ENCODE peak calls at places on chromosomes 4 and X, in six cellular contexts. S is CD8-positive, alpha-beta T cell; A is HFFc6; R is Peyer's patch; N is AG04450; H is Caco-2. G is an unnamed sample.

GRCh38 chr4:169912996-169913395 is 113.2 kb downstream of the MFAP3L start:
- DNase-seq in N (no peak), R (no peak), A (no peak), H (no peak), S (no peak), G (no peak)

GRCh38 chr4:15894923-15895411 is 43.6 kb downstream of the FGFBP1 start:
- DNase-seq in S (no peak), N (no peak), R (no peak), A (no peak), H (no peak), G (no peak)

GRCh38 chrX:106897259-106897658 is 5.9 kb downstream of the RIPPLY1 start:
- DNase-seq in N (no peak), H (no peak), A (peak; percentile 34), R (no peak), S (no peak), G (peak; percentile 18)

GRCh38 chr4:173289351-173289725 is 44.8 kb downstream of the HMGB2 start:
- DNase-seq in A (no peak), S (no peak), R (no peak), N (no peak), H (no peak), G (no peak)

GRCh38 chr4:83716874-83717273 is 181.0 kb downstream of the GPAT3 start:
- DNase-seq in S (no peak), N (no peak), H (no peak), A (no peak), R (no peak), G (no peak)

GRCh38 chrX:135429429-135429828 is 7.7 kb downstream of the SMIM10L2A start:
- DNase-seq in N (no peak), A (no peak), H (no peak), S (no peak), R (no peak), G (no peak)

GRCh38 chr4:168923526-168924194 is 86.4 kb downstream of the CBR4 start:
- DNase-seq in N (peak; percentile 76), H (peak; percentile 54), S (peak; percentile 36), A (peak; percentile 49), R (peak; percentile 50), G (peak; percentile 83)

GRCh38 chr4:69830529-69831269 is 29.2 kb downstream of the SULT1E1 start:
- DNase-seq in S (no peak), H (peak; percentile 80), N (no peak), R (no peak), A (no peak), G (peak; percentile 11)

GRCh38 chr4:71711985-71712348 is 71.9 kb downstream of the GC start:
- DNase-seq in H (no peak), A (no peak), S (no peak), N (no peak), R (no peak), G (no peak)

GRCh38 chr4:71711044-71711984 is 72.6 kb downstream of the GC start:
- DNase-seq in S (no peak), A (no peak), N (no peak), H (no peak), R (no peak), G (no peak)

GRCh38 chr4:71713611-71714203 is 70.2 kb downstream of the GC start:
- DNase-seq in S (no peak), A (peak; percentile 60), R (no peak), N (peak; percentile 59), H (no peak), G (peak; percentile 38)

DNA sequence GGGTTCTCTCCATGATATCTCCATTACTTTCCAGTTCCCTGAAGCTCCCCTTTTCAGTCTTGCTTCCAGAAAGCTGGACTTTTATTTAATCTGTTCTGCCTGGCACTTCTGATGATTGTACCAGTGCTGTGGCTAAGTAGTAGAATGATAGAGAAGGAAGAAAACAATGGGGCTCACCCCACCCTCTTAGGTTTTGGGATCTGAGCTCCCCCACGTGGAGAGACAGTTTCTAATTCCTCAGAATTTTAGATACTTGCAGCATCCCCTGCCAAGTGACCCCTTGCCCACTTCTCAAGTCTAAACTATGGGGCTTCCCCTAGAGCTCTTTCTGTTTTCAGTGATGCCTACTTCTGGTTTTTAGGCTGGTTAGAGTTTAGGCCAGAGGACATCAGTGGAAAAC is 73.9 kb downstream of the GC start:
- DNase-seq in A (no peak), N (no peak), R (no peak), S (no peak), H (no peak), G (peak; percentile 1)
- TF ChIP-seq CTCF in A (peak; percentile 57), N (peak; percentile 47), R (no peak), S (no peak), H (no peak), G (peak; percentile 28)

DNA sequence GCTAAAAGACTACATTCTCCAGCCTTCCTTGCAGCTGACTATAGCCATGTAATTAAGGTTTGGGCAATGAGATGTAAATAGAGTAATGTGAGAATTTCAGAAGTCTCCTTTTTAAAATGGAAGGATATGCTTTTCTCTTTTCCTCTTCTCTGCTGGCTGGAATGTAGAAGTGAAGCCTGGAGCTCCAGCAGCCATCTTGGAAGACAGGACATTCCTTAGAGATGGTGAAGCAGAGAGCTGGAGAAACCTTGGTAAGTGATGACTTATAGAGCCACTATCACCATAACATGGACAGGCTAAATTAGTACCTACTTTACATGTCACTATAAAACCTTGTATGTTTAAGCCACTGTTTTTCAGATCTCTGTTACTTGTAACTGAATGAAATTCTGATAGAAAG is 48.0 kb downstream of the RASL11B start:
- DNase-seq in H (no peak), N (no peak), S (no peak), R (no peak), A (peak; percentile 13), G (no peak)
- TF ChIP-seq CTCF in H (no peak), N (peak; percentile 19), S (no peak), R (no peak), A (no peak), G (no peak)

GRCh38 chrX:128543114-128543513 is 490.9 kb upstream of the ACTRT1 start:
- DNase-seq in H (no peak), N (no peak), A (no peak), R (no peak), S (no peak), G (no peak)
- TF ChIP-seq CTCF in H (no peak), N (no peak), A (no peak), R (no peak), S (no peak), G (no peak)

GRCh38 chr4:108168672-108169562 is at the start of gene LEF1:
- DNase-seq in R (no peak), H (peak; percentile 79), N (no peak), A (no peak), S (peak; percentile 80), G (peak; percentile 52)
- TF ChIP-seq CTCF in R (no peak), H (no peak), N (no peak), A (no peak), S (no peak), G (no peak)

DNA sequence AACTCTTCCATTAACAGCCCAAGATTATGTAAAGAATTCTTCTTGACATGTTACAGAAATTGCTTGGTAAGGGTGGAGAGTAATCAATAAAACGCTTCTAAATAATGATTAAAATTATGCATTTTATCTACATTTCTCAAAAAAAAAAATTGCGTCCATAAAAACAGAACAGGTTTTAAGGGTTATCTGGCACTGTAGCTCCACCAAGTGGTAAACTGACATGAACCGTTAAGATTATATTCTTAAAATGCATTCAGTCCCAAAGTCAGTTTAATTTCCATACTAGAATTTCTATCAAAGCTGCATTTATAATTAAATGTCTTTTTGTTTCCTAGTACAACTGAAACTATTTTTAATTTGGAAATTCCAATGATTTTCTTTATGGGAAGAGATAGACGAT is 214.0 kb upstream of the UGT8 start:
- DNase-seq in R (no peak), H (no peak), N (peak; percentile 27), A (peak; percentile 31), S (no peak), G (peak; percentile 58)
- TF ChIP-seq CTCF in R (peak; percentile 45), H (peak; percentile 39), N (peak; percentile 62), A (peak; percentile 80), S (peak; percentile 44), G (peak; percentile 67)

DNA sequence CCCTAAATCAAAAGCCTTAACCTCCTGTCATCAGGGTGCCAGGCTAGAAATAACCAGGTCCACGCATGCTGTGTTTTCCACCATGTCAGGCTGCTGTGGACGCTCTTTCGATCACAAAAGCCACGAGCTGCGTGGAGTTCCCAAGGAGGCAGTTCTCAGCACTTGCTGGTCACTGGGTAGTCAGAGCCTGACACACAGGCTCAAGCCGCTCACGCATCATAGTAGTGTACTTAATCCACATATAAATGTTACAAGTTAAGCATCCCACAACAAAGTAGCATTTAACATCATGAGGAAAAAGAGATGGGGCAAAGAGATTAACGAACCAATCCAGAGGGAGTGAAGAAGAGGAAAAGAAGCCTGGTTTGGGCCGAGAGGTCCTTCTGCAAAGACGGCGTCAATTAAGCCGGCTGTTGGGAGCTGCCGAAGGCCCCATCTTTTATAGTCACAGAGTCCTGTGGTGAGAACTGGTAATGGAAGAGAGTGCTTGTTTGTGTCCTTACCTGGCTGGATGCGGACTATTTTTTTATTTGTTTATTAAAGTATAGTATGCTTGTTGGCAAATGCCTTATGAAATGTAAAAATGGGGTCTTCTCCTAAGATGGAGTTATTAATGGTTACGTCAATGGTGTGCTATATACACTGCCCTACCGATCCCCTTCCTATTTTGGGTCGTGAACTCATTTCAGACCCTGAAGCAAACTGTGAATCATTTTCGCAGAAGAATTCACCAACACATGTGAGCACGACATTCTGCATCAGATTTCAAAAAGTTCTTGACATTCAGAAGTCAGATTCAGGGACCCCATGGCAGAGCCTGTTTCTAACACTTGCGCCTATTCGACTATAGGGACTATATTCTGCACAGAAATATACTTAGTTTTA is 675 bp downstream of the PRIMPOL start:
- DNase-seq in H (no peak), A (peak; percentile 54), R (no peak), S (no peak), N (no peak), G (peak; percentile 51)
- TF ChIP-seq CTCF in H (no peak), A (peak; percentile 13), R (peak; percentile 7), S (no peak), N (no peak), G (no peak)

G was measured in A673.